ENCODE peak calls at places on chromosomes 6 and 20, in seven cellular contexts. H, Z, U, A, G, W and R are unnamed samples.

GRCh38 chr6:159261983-159262382 is 92.8 kb downstream of the FNDC1 start:
- DNase-seq in A (no peak), G (no peak), W (no peak), U (no peak), H (no peak), Z (no peak), R (no peak)

GRCh38 chr20:44979090-44979621 is 12.8 kb downstream of the STK4 start:
- DNase-seq in H (peak; percentile 62), A (no peak), W (no peak), G (no peak), Z (peak; percentile 47), U (peak; percentile 60), R (no peak)

GRCh38 chr6:37006793-37007339 is 1.4 kb downstream of the FGD2 start:
- DNase-seq in Z (no peak), A (no peak), U (no peak), G (no peak), W (no peak), H (no peak), R (peak; percentile 21)

GRCh38 chr20:3172933-3173581 is at the start of gene LZTS3:
- DNase-seq in A (peak; percentile 94), G (no peak), Z (peak; percentile 78), W (peak; percentile 97), H (peak; percentile 49), U (peak; percentile 86), R (peak; percentile 92)

GRCh38 chr20:38049800-38050199 is 16.3 kb downstream of the RPRD1B start:
- DNase-seq in H (no peak), U (no peak), Z (no peak), W (no peak), A (no peak), G (peak; percentile 5), R (no peak)

GRCh38 chr6:56864171-56864616 is 90.7 kb upstream of the BEND6 start:
- DNase-seq in Z (no peak), A (no peak), U (no peak), W (no peak), H (no peak), G (no peak), R (no peak)

GRCh38 chr6:119084784-119085183 is 6.3 kb upstream of the FAM184A start:
- DNase-seq in H (no peak), U (no peak), A (no peak), G (no peak), Z (no peak), W (no peak), R (no peak)

GRCh38 chr6:63764318-63764916 is 128.8 kb downstream of the PHF3 start:
- DNase-seq in U (no peak), Z (no peak), H (no peak), G (peak; percentile 2), W (no peak), A (no peak), R (no peak)

GRCh38 chr6:43491750-43492661 is 14.6 kb downstream of the TJAP1 start:
- DNase-seq in A (peak; percentile 90), Z (no peak), G (peak; percentile 49), U (no peak), H (peak; percentile 79), W (peak; percentile 31), R (no peak)

GRCh38 chr20:22099348-22099747 is 393.9 kb downstream of the PAX1 start:
- DNase-seq in W (no peak), H (no peak), A (no peak), Z (no peak), G (no peak), U (no peak), R (no peak)

GRCh38 chr20:48738399-48739304 is 89.1 kb downstream of the PREX1 start:
- DNase-seq in Z (no peak), W (no peak), G (no peak), U (peak; percentile 52), H (no peak), A (no peak), R (no peak)

GRCh38 chr6:149884215-149884614 is 13.7 kb downstream of the RAET1E start:
- DNase-seq in Z (no peak), W (peak; percentile 68), A (no peak), H (no peak), G (no peak), U (no peak), R (peak; percentile 86)

GRCh38 chr6:48080227-48081009 is 30.6 kb downstream of the PTCHD4 start:
- DNase-seq in A (no peak), Z (no peak), U (no peak), W (no peak), H (no peak), G (no peak), R (no peak)

GRCh38 chr6:168908887-168909286 is 344.8 kb downstream of the THBS2 start:
- DNase-seq in Z (no peak), H (no peak), A (no peak), U (no peak), G (peak; percentile 50), W (no peak), R (no peak)

GRCh38 chr6:24768361-24768760 is 6.4 kb upstream of the GMNN start:
- DNase-seq in W (no peak), G (no peak), H (no peak), A (no peak), U (no peak), Z (no peak), R (no peak)

GRCh38 chr20:1860446-1860845 is 34.8 kb upstream of the SIRPA start:
- DNase-seq in W (no peak), H (no peak), Z (no peak), U (no peak), A (no peak), G (no peak), R (no peak)

GRCh38 chr6:166430269-166430668 is 47.5 kb upstream of the MPC1 start:
- DNase-seq in Z (no peak), G (no peak), A (no peak), H (no peak), W (no peak), U (no peak), R (no peak)

GRCh38 chr20:59184880-59185447 is 21.3 kb downstream of the ZNF831 start:
- DNase-seq in U (no peak), A (no peak), G (no peak), W (no peak), H (no peak), Z (no peak), R (no peak)

GRCh38 chr20:1320902-1321653 is 7.9 kb downstream of the SDCBP2 start:
- DNase-seq in G (no peak), A (peak; percentile 52), H (no peak), W (no peak), Z (no peak), U (no peak), R (no peak)

GRCh38 chr6:35046862-35047261 is 94.3 kb downstream of the TCP11 start:
- DNase-seq in Z (no peak), U (no peak), A (no peak), W (no peak), G (no peak), H (no peak), R (no peak)

GRCh38 chr20:23115823-23116222 is 29.7 kb upstream of the CD93 start:
- DNase-seq in Z (no peak), W (no peak), H (no peak), A (no peak), U (no peak), G (no peak), R (no peak)

GRCh38 chr6:52143551-52143950 is 42.6 kb upstream of the IL17A start:
- DNase-seq in A (no peak), Z (no peak), W (no peak), H (no peak), U (no peak), G (no peak), R (no peak)

GRCh38 chr20:20732641-20733040 is 20.2 kb upstream of the RALGAPA2 start:
- DNase-seq in Z (no peak), G (no peak), U (no peak), H (peak; percentile 4), A (no peak), W (no peak), R (no peak)

GRCh38 chr6:151313060-151313459 is 73.3 kb downstream of the AKAP12 start:
- DNase-seq in W (peak; percentile 71), H (no peak), Z (no peak), G (no peak), U (no peak), A (no peak), R (peak; percentile 78)

GRCh38 chr20:57964011-57964862 is 254.4 kb upstream of the PMEPA1 start:
- DNase-seq in H (no peak), Z (no peak), U (no peak), A (peak; percentile 85), G (no peak), W (no peak), R (no peak)

GRCh38 chr6:45500924-45501816 is 123.4 kb upstream of the SUPT3H start:
- DNase-seq in U (no peak), G (no peak), W (peak; percentile 38), Z (no peak), A (no peak), H (no peak), R (peak; percentile 82)

GRCh38 chr6:13425270-13425905 is 62.0 kb downstream of the GFOD1 start:
- DNase-seq in U (no peak), Z (no peak), G (no peak), A (no peak), H (no peak), W (no peak), R (no peak)

GRCh38 chr6:136921521-136921935 is 573 bp upstream of the SLC35D3 start:
- DNase-seq in A (peak; percentile 87), G (no peak), W (peak; percentile 76), U (no peak), Z (no peak), H (no peak), R (no peak)

GRCh38 chr6:130933712-130934200 is 106.5 kb downstream of the SMLR1 start:
- DNase-seq in G (no peak), W (no peak), U (no peak), A (no peak), H (peak; percentile 28), Z (no peak), R (no peak)

GRCh38 chr20:57651977-57652864 is 32.0 kb upstream of the ZBP1 start:
- DNase-seq in Z (no peak), G (no peak), A (peak; percentile 80), U (no peak), H (no peak), W (peak; percentile 48), R (no peak)

GRCh38 chr6:73556796-73557195 is 36.0 kb upstream of the EEF1A1 start:
- DNase-seq in W (no peak), A (no peak), H (no peak), U (no peak), G (no peak), Z (no peak), R (no peak)

GRCh38 chr20:58169441-58169840 is 59.0 kb downstream of the ANKRD60 start:
- DNase-seq in U (no peak), Z (no peak), W (no peak), A (no peak), H (no peak), G (no peak), R (no peak)

GRCh38 chr20:58021481-58021880 is 207.0 kb downstream of the ANKRD60 start:
- DNase-seq in W (peak; percentile 89), H (peak; percentile 77), Z (no peak), U (no peak), G (no peak), A (peak; percentile 85), R (peak; percentile 79)

GRCh38 chr6:84825461-84825860 is 61.1 kb upstream of the TBX18 start:
- DNase-seq in Z (no peak), H (no peak), U (no peak), A (no peak), W (no peak), G (no peak), R (no peak)

GRCh38 chr6:37714836-37715425 is 17.2 kb upstream of the MDGA1 start:
- DNase-seq in W (no peak), H (no peak), U (no peak), G (no peak), Z (no peak), A (no peak), R (no peak)

GRCh38 chr6:439681-440167 is 48.2 kb downstream of the IRF4 start:
- DNase-seq in A (no peak), H (no peak), G (no peak), U (no peak), Z (no peak), W (no peak), R (no peak)

GRCh38 chr6:114334237-114334636 is 8.6 kb downstream of the HS3ST5 start:
- DNase-seq in G (no peak), A (no peak), W (no peak), Z (no peak), H (no peak), U (no peak), R (no peak)